ENCODE peak calls at places on chromosome 7, in ten cellular contexts. C, L, W, X, Q, A, S, P, J and K are unnamed samples.
A peak's percentile ranks its signal among the peaks of the same experiment; 100 is the strongest.

GRCh38 chr7:103573479-103574058 is 127.6 kb upstream of the SLC26A5 start:
- DNase-seq in J (peak; percentile 65), P (no peak), S (no peak), Q (no peak), W (no peak), X (peak; percentile 56), L (peak; percentile 2), C (peak; percentile 60), A (peak; percentile 29), K (no peak)

GRCh38 chr7:157544226-157544625 is 207.4 kb downstream of the DNAJB6 start:
- DNase-seq in C (no peak), X (no peak), Q (no peak), W (no peak), P (no peak), S (no peak), L (no peak), A (no peak), J (no peak), K (no peak)

GRCh38 chr7:27689045-27689877 is 26.6 kb upstream of the HIBADH start:
- DNase-seq in X (no peak), P (no peak), A (peak; percentile 45), Q (peak; percentile 80), W (no peak), J (no peak), S (peak; percentile 16), L (peak; percentile 16), C (no peak), K (peak; percentile 37)

GRCh38 chr7:27103489-27104226 is 1.2 kb upstream of the HOXA2 start:
- DNase-seq in A (no peak), X (no peak), W (peak; percentile 73), C (peak; percentile 61), J (peak; percentile 49), S (no peak), L (no peak), Q (peak; percentile 66), P (no peak), K (no peak)

GRCh38 chr7:150846291-150847115 is 5.8 kb upstream of the AOC1 start:
- DNase-seq in J (no peak), Q (peak; percentile 27), X (no peak), C (no peak), S (no peak), W (no peak), A (no peak), P (no peak), L (no peak), K (no peak)

GRCh38 chr7:119665791-119666190 is 607.2 kb upstream of the KCND2 start:
- DNase-seq in L (no peak), W (no peak), J (peak; percentile 24), S (no peak), Q (no peak), A (no peak), C (peak; percentile 33), X (peak; percentile 57), P (no peak), K (no peak)

GRCh38 chr7:141150465-141150864 is 76.6 kb downstream of the TMEM178B start:
- DNase-seq in W (no peak), A (no peak), L (no peak), X (no peak), J (no peak), Q (no peak), P (no peak), S (no peak), C (no peak), K (no peak)

GRCh38 chr7:141674702-141675101 is 27.3 kb downstream of the DENND11 start:
- DNase-seq in Q (peak; percentile 86), P (peak; percentile 34), J (no peak), L (no peak), A (no peak), C (peak; percentile 6), X (no peak), W (no peak), S (peak; percentile 73), K (peak; percentile 31)

GRCh38 chr7:92266415-92267241 is 20.9 kb downstream of the ANKIB1 start:
- DNase-seq in L (no peak), A (no peak), C (no peak), P (no peak), S (no peak), J (no peak), X (peak; percentile 18), W (no peak), Q (no peak), K (no peak)

GRCh38 chr7:22238354-22239311 is 118.3 kb downstream of the RAPGEF5 start:
- DNase-seq in X (peak; percentile 41), P (no peak), S (no peak), W (no peak), A (no peak), L (peak; percentile 16), C (peak; percentile 26), Q (no peak), J (peak; percentile 36), K (no peak)

GRCh38 chr7:17623546-17624185 is 316.6 kb downstream of the SNX13 start:
- DNase-seq in J (no peak), C (peak; percentile 36), A (peak; percentile 16), X (peak; percentile 52), P (no peak), Q (no peak), S (no peak), W (no peak), L (no peak), K (no peak)

GRCh38 chr7:38394703-38395102 is 121.3 kb upstream of the TARP start:
- DNase-seq in P (no peak), L (no peak), A (no peak), J (no peak), S (no peak), X (no peak), Q (no peak), W (no peak), C (no peak), K (no peak)

DNA sequence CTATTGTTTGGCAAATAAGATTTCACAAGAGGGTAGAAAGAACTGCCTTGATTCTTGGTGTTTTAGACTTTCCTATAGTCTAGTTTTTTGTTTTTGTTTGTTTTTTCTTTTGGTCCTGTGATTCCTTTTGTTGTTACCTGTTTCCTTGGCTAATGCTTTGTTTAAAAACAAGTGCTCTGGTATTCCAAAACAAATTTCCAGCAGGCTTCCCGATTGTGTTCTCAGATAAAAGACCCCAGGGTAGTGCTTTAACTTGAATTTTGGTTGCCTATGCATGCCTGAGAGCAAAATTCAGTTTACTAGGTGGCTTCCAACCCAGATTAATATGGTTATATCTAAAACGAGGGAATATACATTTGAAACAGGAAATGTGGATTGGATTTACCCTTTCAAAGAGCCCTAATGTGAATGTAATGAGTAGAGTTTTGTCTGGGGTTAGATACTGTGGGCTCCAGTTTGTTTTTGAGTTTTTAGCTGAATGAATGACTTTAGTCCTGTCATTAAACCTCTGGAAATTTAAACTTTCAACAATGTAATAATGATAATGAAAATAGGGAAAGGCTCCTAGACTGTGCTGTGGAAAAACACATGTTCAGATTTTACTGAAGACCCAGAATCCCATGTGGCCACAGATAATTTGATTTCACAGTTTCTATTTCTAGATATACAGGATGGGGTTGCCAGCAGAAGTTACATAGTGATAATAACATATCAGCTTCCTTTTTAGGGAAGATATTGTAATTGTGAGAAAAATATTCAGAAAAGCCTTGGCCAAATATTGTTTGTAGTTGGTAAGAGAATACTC is 23.9 kb downstream of the AUTS2 start:
- DNase-seq in W (no peak), L (no peak), A (no peak), J (no peak), X (no peak), P (no peak), C (no peak), S (no peak), Q (no peak), K (no peak)
- TF ChIP-seq CTCF in W (no peak), L (no peak), A (no peak), J (no peak), X (no peak), P (no peak), C (no peak), S (no peak), Q (no peak), K (no peak)

GRCh38 chr7:25841575-25841974 is 310.4 kb upstream of the NFE2L3 start:
- DNase-seq in P (no peak), X (no peak), C (no peak), J (no peak), L (no peak), Q (no peak), W (no peak), S (no peak), A (no peak), K (no peak)

GRCh38 chr7:25845341-25845923 is 306.6 kb upstream of the NFE2L3 start:
- DNase-seq in C (no peak), Q (no peak), W (no peak), P (no peak), L (no peak), A (no peak), S (no peak), X (no peak), J (no peak), K (no peak)

GRCh38 chr7:25844109-25844915 is 307.7 kb upstream of the NFE2L3 start:
- DNase-seq in W (no peak), J (no peak), X (peak; percentile 54), A (no peak), Q (no peak), P (no peak), S (no peak), L (no peak), C (peak; percentile 58), K (no peak)

GRCh38 chr7:25842201-25842726 is 309.7 kb upstream of the NFE2L3 start:
- DNase-seq in P (no peak), X (no peak), A (no peak), Q (no peak), L (no peak), C (no peak), J (no peak), W (no peak), S (no peak), K (no peak)

DNA sequence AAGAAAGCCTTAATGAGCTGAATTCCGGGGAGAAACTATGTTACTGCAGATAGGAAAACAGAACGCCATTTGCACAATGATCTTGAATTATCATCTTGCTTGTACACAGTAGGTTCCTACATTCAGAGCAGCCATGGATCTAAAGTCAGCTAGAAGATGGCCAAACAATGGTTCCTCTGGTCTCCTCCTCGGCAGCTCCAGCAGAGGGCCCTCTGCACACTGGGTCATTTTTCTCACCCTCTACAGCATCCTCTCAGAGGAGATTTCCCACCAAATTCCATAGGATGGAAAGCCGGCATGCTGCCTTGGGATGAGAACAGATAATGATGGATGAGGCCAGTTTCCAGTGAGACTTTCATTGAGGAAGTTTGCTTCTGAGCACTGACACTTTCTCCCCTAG is 308.5 kb upstream of the NFE2L3 start:
- DNase-seq in P (no peak), W (no peak), C (no peak), S (no peak), X (no peak), L (no peak), A (no peak), J (no peak), Q (no peak), K (no peak)
- TF ChIP-seq CTCF in P (no peak), W (no peak), C (no peak), S (no peak), X (no peak), L (no peak), A (no peak), J (no peak), Q (peak; percentile 56), K (no peak)

GRCh38 chr7:31782411-31782991 is 95.5 kb downstream of the PPP1R17 start:
- DNase-seq in S (peak; percentile 34), J (peak; percentile 53), A (peak; percentile 75), Q (peak; percentile 62), C (peak; percentile 72), W (no peak), L (no peak), X (peak; percentile 82), P (peak; percentile 18), K (peak; percentile 2)
- TF ChIP-seq CTCF in S (peak; percentile 95), J (peak; percentile 72), A (peak; percentile 76), Q (peak; percentile 88), C (peak; percentile 72), W (peak; percentile 85), L (peak; percentile 55), X (peak; percentile 74), P (peak; percentile 77), K (peak; percentile 68)

GRCh38 chr7:3301831-3302618 is 973 bp downstream of the SDK1 start:
- DNase-seq in Q (peak; percentile 74), A (peak; percentile 37), X (peak; percentile 15), L (no peak), S (peak; percentile 26), C (peak; percentile 40), W (no peak), P (peak; percentile 26), J (peak; percentile 72), K (peak; percentile 16)
- TF ChIP-seq CTCF in Q (peak; percentile 63), A (no peak), X (peak; percentile 21), L (peak; percentile 18), S (no peak), C (peak; percentile 40), W (peak; percentile 63), P (peak; percentile 51), J (peak; percentile 49), K (no peak)